ENCODE peak calls at places on chromosome 2, in five cellular contexts. One of them, this sample, is unnamed.

GRCh38 chr2:32745191-32745590 is 117.3 kb downstream of the TTC27 start:
- DNase-seq in hepatocyte: no peak
- DNase-seq in PC-3: peak; percentile 41
- DNase-seq in GM23338: no peak
- DNase-seq in HCT116: no peak
- DNase-seq in this sample: no peak

GRCh38 chr2:234797566-234798250 is 154.1 kb upstream of the SH3BP4 start:
- DNase-seq in hepatocyte: no peak
- DNase-seq in PC-3: no peak
- DNase-seq in GM23338: no peak
- DNase-seq in HCT116: no peak
- DNase-seq in this sample: peak; percentile 84

GRCh38 chr2:30122362-30122761 is 24.4 kb upstream of the YPEL5 start:
- DNase-seq in hepatocyte: no peak
- DNase-seq in PC-3: no peak
- DNase-seq in GM23338: peak; percentile 23
- DNase-seq in HCT116: no peak
- DNase-seq in this sample: no peak

GRCh38 chr2:174617120-174617519 is 19.5 kb upstream of the WIPF1 start:
- DNase-seq in hepatocyte: no peak
- DNase-seq in PC-3: no peak
- DNase-seq in GM23338: no peak
- DNase-seq in HCT116: no peak
- DNase-seq in this sample: no peak

GRCh38 chr2:175871949-175872348 is 130.1 kb downstream of the LNPK start:
- DNase-seq in hepatocyte: no peak
- DNase-seq in PC-3: no peak
- DNase-seq in GM23338: no peak
- DNase-seq in HCT116: no peak
- DNase-seq in this sample: no peak

GRCh38 chr2:83574614-83575013 is 884.5 kb downstream of the SUCLG1 start:
- DNase-seq in hepatocyte: no peak
- DNase-seq in PC-3: no peak
- DNase-seq in GM23338: no peak
- DNase-seq in HCT116: no peak
- DNase-seq in this sample: no peak

GRCh38 chr2:170820647-170821630 is 4.3 kb downstream of the GAD1 start:
- DNase-seq in hepatocyte: no peak
- DNase-seq in PC-3: no peak
- DNase-seq in GM23338: peak; percentile 51
- DNase-seq in HCT116: no peak
- DNase-seq in this sample: peak; percentile 87

GRCh38 chr2:196413821-196414274 is 225.7 kb upstream of the CCDC150 start:
- DNase-seq in hepatocyte: no peak
- DNase-seq in PC-3: no peak
- DNase-seq in GM23338: no peak
- DNase-seq in HCT116: no peak
- DNase-seq in this sample: no peak

GRCh38 chr2:175111200-175111657 is 56.8 kb downstream of the ATF2 start:
- DNase-seq in hepatocyte: peak; percentile 41
- DNase-seq in PC-3: peak; percentile 75
- DNase-seq in GM23338: peak; percentile 84
- DNase-seq in HCT116: peak; percentile 31
- DNase-seq in this sample: peak; percentile 62

GRCh38 chr2:232042911-232043564 is 81.5 kb downstream of the DIS3L2 start:
- DNase-seq in hepatocyte: no peak
- DNase-seq in PC-3: no peak
- DNase-seq in GM23338: no peak
- DNase-seq in HCT116: no peak
- DNase-seq in this sample: no peak

GRCh38 chr2:25043241-25043867 is 1.5 kb downstream of the EFR3B start:
- DNase-seq in hepatocyte: peak; percentile 61
- DNase-seq in PC-3: peak; percentile 69
- DNase-seq in GM23338: peak; percentile 55
- DNase-seq in HCT116: no peak
- DNase-seq in this sample: no peak

GRCh38 chr2:17166506-17166905 is 351.7 kb downstream of the RAD51AP2 start:
- DNase-seq in hepatocyte: peak; percentile 6
- DNase-seq in PC-3: no peak
- DNase-seq in GM23338: no peak
- DNase-seq in HCT116: no peak
- DNase-seq in this sample: no peak

GRCh38 chr2:11995381-11995947 is 249.0 kb downstream of the LPIN1 start:
- DNase-seq in hepatocyte: no peak
- DNase-seq in PC-3: peak; percentile 54
- DNase-seq in GM23338: no peak
- DNase-seq in HCT116: no peak
- DNase-seq in this sample: no peak

GRCh38 chr2:142615876-142616275 is 261.6 kb upstream of the KYNU start:
- DNase-seq in hepatocyte: no peak
- DNase-seq in PC-3: no peak
- DNase-seq in GM23338: no peak
- DNase-seq in HCT116: no peak
- DNase-seq in this sample: no peak

GRCh38 chr2:215486973-215487372 is 51.1 kb upstream of the FN1 start:
- DNase-seq in hepatocyte: no peak
- DNase-seq in PC-3: no peak
- DNase-seq in GM23338: no peak
- DNase-seq in HCT116: no peak
- DNase-seq in this sample: no peak

GRCh38 chr2:115161531-115162453 is 719.4 kb downstream of the DPP10 start:
- DNase-seq in hepatocyte: peak; percentile 80
- DNase-seq in PC-3: no peak
- DNase-seq in GM23338: peak; percentile 76
- DNase-seq in HCT116: no peak
- DNase-seq in this sample: no peak

GRCh38 chr2:230153390-230153976 is 66.3 kb downstream of the SP110 start:
- DNase-seq in hepatocyte: peak; percentile 49
- DNase-seq in PC-3: no peak
- DNase-seq in GM23338: no peak
- DNase-seq in HCT116: no peak
- DNase-seq in this sample: no peak

GRCh38 chr2:208371634-208371935 is 35.0 kb upstream of the PTH2R start:
- DNase-seq in hepatocyte: no peak
- DNase-seq in PC-3: no peak
- DNase-seq in GM23338: no peak
- DNase-seq in HCT116: no peak
- DNase-seq in this sample: no peak

GRCh38 chr2:80266231-80266630 is 38.3 kb downstream of the LRRTM1 start:
- DNase-seq in hepatocyte: no peak
- DNase-seq in PC-3: no peak
- DNase-seq in GM23338: no peak
- DNase-seq in HCT116: no peak
- DNase-seq in this sample: no peak

GRCh38 chr2:99878951-99879350 is 263.4 kb downstream of the AFF3 start:
- DNase-seq in hepatocyte: no peak
- DNase-seq in PC-3: no peak
- DNase-seq in GM23338: no peak
- DNase-seq in HCT116: no peak
- DNase-seq in this sample: no peak

GRCh38 chr2:98663521-98664090 is 55.2 kb downstream of the UNC50 start:
- DNase-seq in hepatocyte: no peak
- DNase-seq in PC-3: no peak
- DNase-seq in GM23338: no peak
- DNase-seq in HCT116: no peak
- DNase-seq in this sample: no peak

GRCh38 chr2:240553956-240554480 is 3.8 kb downstream of the ANKMY1 start:
- DNase-seq in hepatocyte: no peak
- DNase-seq in PC-3: no peak
- DNase-seq in GM23338: no peak
- DNase-seq in HCT116: no peak
- DNase-seq in this sample: no peak

GRCh38 chr2:130840506-130840905 is 3.8 kb downstream of the ARHGEF4 start:
- DNase-seq in hepatocyte: no peak
- DNase-seq in PC-3: no peak
- DNase-seq in GM23338: no peak
- DNase-seq in HCT116: no peak
- DNase-seq in this sample: no peak

GRCh38 chr2:238228700-238229099 is 11.1 kb downstream of the HES6 start:
- DNase-seq in hepatocyte: peak; percentile 58
- DNase-seq in PC-3: no peak
- DNase-seq in GM23338: no peak
- DNase-seq in HCT116: no peak
- DNase-seq in this sample: no peak

GRCh38 chr2:45793564-45793963 is 142.1 kb downstream of the PRKCE start:
- DNase-seq in hepatocyte: no peak
- DNase-seq in PC-3: no peak
- DNase-seq in GM23338: no peak
- DNase-seq in HCT116: no peak
- DNase-seq in this sample: no peak

GRCh38 chr2:65456074-65456473 is 23.7 kb upstream of the SPRED2 start:
- DNase-seq in hepatocyte: no peak
- DNase-seq in PC-3: peak; percentile 85
- DNase-seq in GM23338: no peak
- DNase-seq in HCT116: no peak
- DNase-seq in this sample: no peak

GRCh38 chr2:152471499-152471898 is 136.5 kb downstream of the FMNL2 start:
- DNase-seq in hepatocyte: no peak
- DNase-seq in PC-3: no peak
- DNase-seq in GM23338: no peak
- DNase-seq in HCT116: no peak
- DNase-seq in this sample: no peak
- H3K79me2 ChIP-seq in hepatocyte: peaks cover 87% of the 10 kb centered on the region
- H3K79me2 ChIP-seq in PC-3: peaks cover 83% of the 10 kb centered on the region
- H3K79me2 ChIP-seq in GM23338: peaks cover 97% of the 10 kb centered on the region
- H3K79me2 ChIP-seq in HCT116: peaks cover 7% of the 10 kb centered on the region
- H3K79me2 ChIP-seq in this sample: no peaks in the 10 kb centered on the region

GRCh38 chr2:113848758-113849460 is 41.0 kb upstream of the ACTR3 start:
- DNase-seq in hepatocyte: peak; percentile 43
- DNase-seq in PC-3: peak; percentile 90
- DNase-seq in GM23338: no peak
- DNase-seq in HCT116: peak; percentile 13
- DNase-seq in this sample: no peak
- TF ChIP-seq EZH2phosphoT487 in hepatocyte: no peak
- TF ChIP-seq EZH2phosphoT487 in PC-3: no peak
- TF ChIP-seq EZH2phosphoT487 in GM23338: no peak
- TF ChIP-seq EZH2phosphoT487 in HCT116: no peak
- TF ChIP-seq EZH2phosphoT487 in this sample: no peak

GRCh38 chr2:108988076-108988795 is 784 bp downstream of the EDAR start:
- DNase-seq in hepatocyte: no peak
- DNase-seq in PC-3: no peak
- DNase-seq in GM23338: no peak
- DNase-seq in HCT116: no peak
- DNase-seq in this sample: no peak
- TF ChIP-seq EZH2 in hepatocyte: no peak
- TF ChIP-seq EZH2 in PC-3: no peak
- TF ChIP-seq EZH2 in GM23338: no peak
- TF ChIP-seq EZH2 in HCT116: no peak
- TF ChIP-seq EZH2 in this sample: no peak

GRCh38 chr2:70738159-70738558 is 29.8 kb downstream of the ADD2 start:
- DNase-seq in hepatocyte: no peak
- DNase-seq in PC-3: peak; percentile 27
- DNase-seq in GM23338: no peak
- DNase-seq in HCT116: no peak
- DNase-seq in this sample: no peak
- H3K79me2 ChIP-seq in hepatocyte: no peaks in the 10 kb centered on the region
- H3K79me2 ChIP-seq in PC-3: no peaks in the 10 kb centered on the region
- H3K79me2 ChIP-seq in GM23338: peaks cover 91% of the 10 kb centered on the region
- H3K79me2 ChIP-seq in HCT116: no peaks in the 10 kb centered on the region
- H3K79me2 ChIP-seq in this sample: no peaks in the 10 kb centered on the region

GRCh38 chr2:36964496-36965058 is 1.8 kb downstream of the STRN start:
- DNase-seq in hepatocyte: no peak
- DNase-seq in PC-3: no peak
- DNase-seq in GM23338: no peak
- DNase-seq in HCT116: no peak
- DNase-seq in this sample: no peak

GRCh38 chr2:36960773-36961172 is 5.6 kb downstream of the STRN start:
- DNase-seq in hepatocyte: no peak
- DNase-seq in PC-3: no peak
- DNase-seq in GM23338: no peak
- DNase-seq in HCT116: no peak
- DNase-seq in this sample: no peak

GRCh38 chr2:36965196-36965595 is 1.1 kb downstream of the STRN start:
- DNase-seq in hepatocyte: no peak
- DNase-seq in PC-3: no peak
- DNase-seq in GM23338: no peak
- DNase-seq in HCT116: no peak
- DNase-seq in this sample: no peak

GRCh38 chr2:36963734-36964133 is 2.6 kb downstream of the STRN start:
- DNase-seq in hepatocyte: no peak
- DNase-seq in PC-3: no peak
- DNase-seq in GM23338: no peak
- DNase-seq in HCT116: no peak
- DNase-seq in this sample: no peak

GRCh38 chr2:36963106-36963505 is 3.2 kb downstream of the STRN start:
- DNase-seq in hepatocyte: peak; percentile 26
- DNase-seq in PC-3: peak; percentile 65
- DNase-seq in GM23338: peak; percentile 76
- DNase-seq in HCT116: no peak
- DNase-seq in this sample: no peak
- TF ChIP-seq EZH2phosphoT487 in hepatocyte: no peak
- TF ChIP-seq EZH2phosphoT487 in PC-3: no peak
- TF ChIP-seq EZH2phosphoT487 in GM23338: no peak
- TF ChIP-seq EZH2phosphoT487 in HCT116: no peak
- TF ChIP-seq EZH2phosphoT487 in this sample: no peak

This sample was measured in MM.1S.